ENCODE peak calls at places on chromosomes 12 and 14, in six cellular contexts. B, W, T, G, H and C are unnamed samples.

GRCh38 chr14:43988989-43989388 is 518.1 kb downstream of the FSCB start:
- DNase-seq in B (no peak), W (no peak), T (no peak), G (no peak), H (no peak), C (no peak)

GRCh38 chr14:35565896-35566464 is 32.0 kb downstream of the INSM2 start:
- DNase-seq in B (no peak), W (no peak), T (no peak), G (no peak), H (no peak), C (no peak)

GRCh38 chr12:15819644-15820437 is 30.7 kb upstream of the EPS8 start:
- DNase-seq in B (no peak), W (no peak), T (no peak), G (no peak), H (no peak), C (no peak)

GRCh38 chr12:108123382-108123781 is 5.7 kb upstream of the WSCD2 start:
- DNase-seq in B (no peak), W (no peak), T (no peak), G (no peak), H (no peak), C (no peak)

GRCh38 chr12:108231109-108231905 is 102.2 kb downstream of the WSCD2 start:
- DNase-seq in B (no peak), W (no peak), T (no peak), G (no peak), H (no peak), C (no peak)

GRCh38 chr14:92930737-92931602 is 8.0 kb downstream of the CHGA start:
- DNase-seq in B (no peak), W (no peak), T (no peak), G (no peak), H (no peak), C (no peak)

GRCh38 chr12:123393747-123394146 is 9.8 kb downstream of the KMT5A start:
- DNase-seq in B (no peak), W (no peak), T (no peak), G (no peak), H (no peak), C (no peak)

GRCh38 chr12:56337753-56338221 is 897 bp upstream of the IL23A start:
- DNase-seq in B (no peak), W (no peak), T (no peak), G (no peak), H (no peak), C (no peak)

GRCh38 chr12:72677187-72677586 is 405.0 kb downstream of the TRHDE start:
- DNase-seq in B (no peak), W (no peak), T (no peak), G (no peak), H (no peak), C (no peak)

GRCh38 chr14:94317259-94317658 is 5.9 kb downstream of the SERPINA6 start:
- DNase-seq in B (no peak), W (no peak), T (no peak), G (peak; percentile 18), H (no peak), C (peak; percentile 56)

GRCh38 chr14:97031530-97031929 is 234.3 kb downstream of the VRK1 start:
- DNase-seq in B (no peak), W (no peak), T (no peak), G (no peak), H (no peak), C (no peak)

GRCh38 chr12:68189766-68190700 is 30.5 kb upstream of the IFNG start:
- DNase-seq in B (no peak), W (no peak), T (no peak), G (no peak), H (no peak), C (no peak)

GRCh38 chr12:45244561-45245348 is 28.9 kb downstream of the ANO6 start:
- DNase-seq in B (no peak), W (no peak), T (no peak), G (no peak), H (no peak), C (no peak)

GRCh38 chr14:33282811-33283210 is 344.1 kb downstream of the NPAS3 start:
- DNase-seq in B (no peak), W (no peak), T (no peak), G (no peak), H (no peak), C (no peak)

GRCh38 chr14:51014086-51014485 is 69.8 kb upstream of the PYGL start:
- DNase-seq in B (no peak), W (no peak), T (no peak), G (peak; percentile 40), H (no peak), C (no peak)

GRCh38 chr12:50142993-50143392 is 24.2 kb downstream of the CERS5 start:
- DNase-seq in B (no peak), W (no peak), T (no peak), G (no peak), H (no peak), C (no peak)

GRCh38 chr14:104284636-104285482 is 146.5 kb downstream of the KIF26A start:
- DNase-seq in B (peak; percentile 34), W (no peak), T (peak; percentile 46), G (no peak), H (no peak), C (peak; percentile 36)

GRCh38 chr14:104639889-104640548 is 35.4 kb upstream of the TMEM179 start:
- DNase-seq in B (peak; percentile 62), W (peak; percentile 74), T (peak; percentile 78), G (peak; percentile 89), H (peak; percentile 72), C (peak; percentile 87)

GRCh38 chr14:103172921-103173320 is 49.7 kb downstream of the TNFAIP2 start:
- DNase-seq in B (no peak), W (no peak), T (no peak), G (no peak), H (no peak), C (no peak)

GRCh38 chr14:48925184-48925583 is 661.0 kb downstream of the RPS29 start:
- DNase-seq in B (no peak), W (no peak), T (no peak), G (no peak), H (no peak), C (no peak)

GRCh38 chr12:51326762-51327439 is 2.9 kb upstream of the BIN2 start:
- DNase-seq in B (peak; percentile 68), W (no peak), T (peak; percentile 73), G (no peak), H (no peak), C (no peak)

GRCh38 chr14:37869633-37870032 is 274.2 kb downstream of the TTC6 start:
- DNase-seq in B (no peak), W (no peak), T (no peak), G (no peak), H (no peak), C (no peak)

GRCh38 chr12:6552140-6552551 is 3.7 kb downstream of the IFFO1 start:
- DNase-seq in B (no peak), W (no peak), T (no peak), G (no peak), H (no peak), C (peak; percentile 89)

GRCh38 chr12:2689393-2689792 is 105.4 kb upstream of the FKBP4 start:
- DNase-seq in B (no peak), W (no peak), T (no peak), G (no peak), H (no peak), C (no peak)

GRCh38 chr12:2689879-2690278 is 104.9 kb upstream of the FKBP4 start:
- DNase-seq in B (no peak), W (no peak), T (no peak), G (peak; percentile 21), H (no peak), C (no peak)

GRCh38 chr12:2691001-2691339 is 103.8 kb upstream of the FKBP4 start:
- DNase-seq in B (peak; percentile 49), W (no peak), T (no peak), G (peak; percentile 74), H (no peak), C (no peak)

GRCh38 chr12:2691340-2692111 is 103.2 kb upstream of the FKBP4 start:
- DNase-seq in B (no peak), W (no peak), T (no peak), G (peak; percentile 72), H (no peak), C (no peak)

GRCh38 chr12:2690348-2691000 is 104.3 kb upstream of the FKBP4 start:
- DNase-seq in B (no peak), W (no peak), T (no peak), G (no peak), H (no peak), C (no peak)
- H3K27me3 ChIP-seq in B (peaks cover 26% of the 10 kb centered on the region), W (no peaks in the 10 kb centered on the region), T (peaks cover 14% of the 10 kb centered on the region), G (peaks cover 41% of the 10 kb centered on the region), H (no peaks in the 10 kb centered on the region), C (no peaks in the 10 kb centered on the region)

GRCh38 chr14:65412881-65413738 is 580 bp downstream of the FUT8 start:
- DNase-seq in B (peak; percentile 84), W (peak; percentile 43), T (peak; percentile 90), G (peak; percentile 75), H (peak; percentile 74), C (peak; percentile 85)
- H3K4me1 ChIP-seq in B (peaks cover 22% of the 10 kb centered on the region), W (peaks cover 5% of the 10 kb centered on the region), T (peaks cover 11% of the 10 kb centered on the region), G (peaks cover 21% of the 10 kb centered on the region), H (peaks cover 14% of the 10 kb centered on the region), C (no peaks in the 10 kb centered on the region)

GRCh38 chr14:68780358-68781160 is 12.3 kb downstream of the ZFP36L1 start:
- DNase-seq in B (no peak), W (peak; percentile 60), T (peak; percentile 69), G (peak; percentile 51), H (peak; percentile 66), C (peak; percentile 86)

GRCh38 chr14:68779761-68780323 is 13.0 kb downstream of the ZFP36L1 start:
- DNase-seq in B (no peak), W (no peak), T (no peak), G (no peak), H (peak; percentile 25), C (no peak)

GRCh38 chr14:68782091-68782981 is 10.5 kb downstream of the ZFP36L1 start:
- DNase-seq in B (no peak), W (no peak), T (no peak), G (no peak), H (peak; percentile 24), C (peak; percentile 36)

GRCh38 chr14:68783408-68784297 is 9.2 kb downstream of the ZFP36L1 start:
- DNase-seq in B (no peak), W (peak; percentile 59), T (no peak), G (no peak), H (peak; percentile 71), C (no peak)

GRCh38 chr14:68781161-68782021 is 11.5 kb downstream of the ZFP36L1 start:
- DNase-seq in B (no peak), W (peak; percentile 51), T (no peak), G (no peak), H (peak; percentile 72), C (no peak)
- H3K27ac ChIP-seq in B (peak overlapping the region; percentile 75), W (peak overlapping the region; percentile 100), T (peak overlapping the region; percentile 75), G (no peak overlapping the region), H (peak overlapping the region; percentile 100), C (peak overlapping the region; percentile 22)

DNA sequence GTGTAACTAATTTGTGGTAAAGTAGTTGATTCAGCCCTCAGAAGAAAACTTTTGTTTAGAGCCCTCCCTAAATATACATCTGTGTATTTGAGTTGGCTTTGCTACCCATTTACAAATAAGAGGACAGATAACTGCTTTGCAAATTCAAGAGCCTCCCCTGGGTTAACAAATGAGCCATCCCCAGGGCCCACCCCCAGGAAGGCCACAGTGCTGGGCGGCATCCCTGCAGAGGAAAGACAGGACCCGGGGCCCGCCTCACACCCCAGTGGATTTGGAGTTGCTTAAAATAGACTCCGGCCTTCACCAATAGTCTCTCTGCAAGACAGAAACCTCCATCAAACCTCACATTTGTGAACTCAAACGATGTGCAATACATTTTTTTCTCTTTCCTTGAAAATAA is 2.7 kb downstream of the FZD10 start:
- DNase-seq in B (no peak), W (no peak), T (peak; percentile 40), G (peak; percentile 58), H (peak; percentile 20), C (peak; percentile 42)
- H3K27me3 ChIP-seq in B (peaks cover 75% of the 10 kb centered on the region), W (no peaks in the 10 kb centered on the region), T (peaks cover 67% of the 10 kb centered on the region), G (peaks cover 100% of the 10 kb centered on the region), H (peaks cover 17% of the 10 kb centered on the region), C (no peaks in the 10 kb centered on the region)